ENCODE peak calls at places on chromosomes 6 and 20, in ten cellular contexts. F is adrenal gland, G is transverse colon, D is K562, P is sigmoid colon, H is A549, E is right lobe of liver, I is IMR-90, C is H54, L is tibial nerve. W is an unnamed sample.

GRCh38 chr6:138492113-138492512 is 7.2 kb downstream of the NHSL1 start:
- DNase-seq in L (no peak), H (no peak), F (no peak), I (no peak), D (no peak), E (no peak), G (no peak), P (no peak), C (no peak), W (no peak)

GRCh38 chr6:40244684-40245083 is 310.4 kb upstream of the MOCS1 start:
- DNase-seq in I (no peak), D (no peak), L (no peak), C (no peak), E (no peak), F (no peak), P (no peak), H (no peak), G (no peak), W (no peak)

GRCh38 chr6:43936476-43936875 is 166.5 kb downstream of the VEGFA start:
- DNase-seq in L (no peak), C (no peak), D (no peak), E (no peak), H (no peak), P (peak; percentile 52), I (no peak), F (peak; percentile 13), G (no peak), W (no peak)

GRCh38 chr20:44646023-44646640 is 5.4 kb downstream of the ADA start:
- DNase-seq in D (no peak), H (no peak), I (peak; percentile 80), L (no peak), F (no peak), G (peak; percentile 40), P (no peak), C (no peak), E (no peak), W (no peak)

GRCh38 chr20:35252037-35252461 is 25.6 kb downstream of the MMP24 start:
- DNase-seq in C (no peak), L (no peak), H (no peak), F (no peak), I (no peak), E (no peak), G (no peak), P (no peak), D (no peak), W (no peak)

GRCh38 chr20:13478366-13478765 is 160.4 kb downstream of the TASP1 start:
- DNase-seq in F (no peak), H (no peak), C (no peak), I (no peak), G (no peak), P (no peak), D (no peak), E (no peak), L (no peak), W (no peak)

GRCh38 chr20:38855356-38855755 is 49.9 kb downstream of the PPP1R16B start:
- DNase-seq in I (peak; percentile 35), E (no peak), G (no peak), L (no peak), H (no peak), F (no peak), C (no peak), D (no peak), P (no peak), W (no peak)

GRCh38 chr6:143980921-143981320 is 27.1 kb downstream of the PLAGL1 start:
- DNase-seq in D (no peak), H (no peak), C (no peak), I (no peak), L (no peak), F (no peak), G (no peak), E (no peak), P (no peak), W (no peak)

GRCh38 chr6:36999467-37000125 is 5.9 kb upstream of the FGD2 start:
- DNase-seq in L (no peak), P (no peak), H (no peak), D (no peak), I (no peak), E (no peak), F (no peak), C (no peak), G (no peak), W (no peak)

GRCh38 chr6:36997811-36998722 is 7.4 kb upstream of the FGD2 start:
- DNase-seq in L (no peak), F (peak; percentile 89), P (peak; percentile 93), D (no peak), H (no peak), E (no peak), I (no peak), G (peak; percentile 49), C (no peak), W (no peak)

GRCh38 chr6:37004044-37004984 is 1.1 kb upstream of the FGD2 start:
- DNase-seq in G (no peak), P (no peak), E (no peak), D (no peak), F (no peak), C (no peak), I (no peak), L (no peak), H (no peak), W (no peak)

DNA sequence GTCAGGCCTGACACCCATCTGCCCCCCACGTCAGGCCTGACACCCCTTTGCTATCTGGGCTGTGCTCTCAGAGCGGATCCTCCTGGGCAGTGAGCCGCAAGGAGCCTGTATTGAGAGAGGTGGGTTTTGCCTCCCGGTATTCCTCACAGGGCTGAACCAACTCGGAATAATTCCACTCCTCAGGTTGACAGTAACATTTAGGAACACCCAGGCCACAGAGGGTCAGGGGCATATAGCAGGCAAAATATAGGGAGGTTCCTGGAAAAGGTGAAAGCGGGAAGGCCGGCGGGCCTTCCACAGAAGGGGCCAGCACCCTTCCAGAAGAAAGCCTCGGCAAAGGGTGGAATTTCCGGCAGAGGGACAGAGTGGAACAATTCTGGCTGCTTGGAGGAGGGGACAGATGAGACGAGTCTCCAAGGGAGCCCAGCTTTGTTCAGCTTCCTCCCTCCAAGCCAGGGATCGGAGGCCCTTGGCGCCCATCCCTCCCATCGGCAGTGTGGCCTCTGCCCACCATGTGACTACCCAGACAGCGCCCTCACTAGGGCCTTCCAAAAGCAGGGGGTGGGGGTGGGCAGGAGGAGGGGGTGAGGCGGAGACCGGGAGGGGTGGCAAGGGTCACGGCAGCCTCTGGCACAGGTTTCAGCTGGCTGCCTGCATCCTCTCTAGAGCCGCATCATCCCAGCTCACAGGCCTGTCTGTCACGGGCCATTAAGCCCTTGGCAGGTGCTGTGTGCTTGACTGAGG is 6.6 kb upstream of the FGD2 start:
- DNase-seq in I (no peak), C (no peak), G (no peak), D (no peak), H (no peak), L (no peak), F (no peak), E (no peak), P (no peak), W (no peak)
- TF ChIP-seq POLR2A in I (no peak), C (no peak), G (no peak), D (no peak), H (no peak), L (peak; percentile 23), F (no peak), E (no peak), P (no peak), W (no peak)

GRCh38 chr20:59042796-59043621 is 423 bp upstream of the PRELID3B start:
- DNase-seq in I (peak; percentile 85), G (peak; percentile 96), D (peak; percentile 98), L (peak; percentile 76), C (peak; percentile 94), E (peak; percentile 95), P (peak; percentile 96), H (peak; percentile 93), F (peak; percentile 92), W (peak; percentile 96)
- TF ChIP-seq POLR2A in I (no peak), G (no peak), D (peak; percentile 49), L (peak; percentile 50), C (peak; percentile 33), E (no peak), P (no peak), H (peak; percentile 63), F (no peak), W (peak; percentile 34)

DNA sequence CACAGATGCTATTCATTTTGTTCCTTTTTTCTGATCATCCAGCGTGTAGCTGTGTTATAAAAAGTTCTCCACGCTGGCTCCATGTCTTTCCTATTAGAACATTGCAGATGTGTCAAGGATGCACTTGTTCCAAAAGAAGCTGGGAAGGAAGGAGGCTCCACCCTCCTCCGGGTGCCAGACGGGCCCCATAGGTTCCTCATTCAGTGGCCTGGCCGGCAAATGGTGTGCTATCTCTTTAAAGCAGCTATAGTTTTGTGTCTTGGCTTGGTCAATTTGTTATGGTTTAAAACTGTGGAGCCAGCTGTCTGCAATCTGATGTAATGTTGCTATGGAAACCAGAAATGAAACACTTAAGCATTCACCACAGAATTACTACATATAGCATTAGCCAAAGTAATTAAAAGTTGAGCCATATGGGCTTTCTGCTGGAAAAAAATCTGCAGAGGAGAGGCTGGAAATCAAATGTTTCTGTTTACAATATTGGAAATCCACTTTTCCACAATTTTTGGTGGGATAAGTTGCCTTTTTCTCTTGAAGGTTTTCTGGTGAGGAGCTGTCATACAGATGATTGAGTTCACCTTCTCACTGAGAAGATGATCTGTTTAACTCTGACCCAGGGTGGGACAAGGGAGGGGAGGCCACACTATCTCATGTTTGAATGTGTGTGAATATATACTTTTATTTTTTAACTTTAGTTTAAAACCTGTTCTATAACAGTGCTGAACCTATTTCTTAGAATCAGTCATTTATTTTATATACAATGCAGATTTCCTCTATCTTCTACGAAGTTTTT is 167.3 kb downstream of the SASH1 start:
- DNase-seq in I (peak; percentile 99), P (peak; percentile 92), F (no peak), L (peak; percentile 78), D (no peak), C (peak; percentile 26), E (no peak), G (peak; percentile 59), H (peak; percentile 5), W (peak; percentile 8)
- TF ChIP-seq POLR2A in I (peak; percentile 68), P (peak; percentile 22), F (no peak), L (peak; percentile 49), D (no peak), C (no peak), E (no peak), G (peak; percentile 54), H (no peak), W (no peak)

GRCh38 chr6:15500078-15500740 is 162.6 kb downstream of the DTNBP1 start:
- DNase-seq in I (no peak), D (no peak), F (no peak), L (no peak), G (peak; percentile 2), H (no peak), C (no peak), P (peak; percentile 37), E (no peak), W (no peak)
- TF ChIP-seq POLR2A in I (no peak), D (no peak), F (no peak), L (no peak), G (no peak), H (no peak), C (no peak), P (no peak), E (no peak), W (no peak)

W was measured in erythroblast.